ENCODE peak calls at places on chromosomes 7 and 10, in seven cellular contexts. N, B, Q, K, V, Y and I are unnamed samples.

GRCh38 chr7:1403844-1404404 is 55.3 kb downstream of the MICALL2 start:
- DNase-seq in V (no peak), N (peak), B (no peak), K (no peak), Y (no peak), Q (no peak), I (peak)

GRCh38 chr10:5550621-5551530 is 26.1 kb downstream of the CALML3 start:
- DNase-seq in Y (peak), K (peak), N (no peak), Q (no peak), V (peak), B (no peak), I (no peak)

GRCh38 chr10:131806146-131806545 is 94.7 kb upstream of the PPP2R2D start:
- DNase-seq in K (peak), B (peak), Q (no peak), N (no peak), Y (no peak), V (no peak), I (no peak)

GRCh38 chr7:100053201-100053600 is 3.6 kb downstream of the ZSCAN21 start:
- DNase-seq in Y (peak), B (peak), N (peak), V (peak), K (no peak), Q (no peak), I (peak)

GRCh38 chr7:44845476-44845875 is 2.4 kb downstream of the H2AZ2 start:
- DNase-seq in V (no peak), Y (no peak), N (no peak), Q (no peak), B (no peak), K (no peak), I (no peak)

GRCh38 chr7:127799535-127800305 is 147.7 kb downstream of the SND1 start:
- DNase-seq in Y (no peak), N (no peak), V (no peak), K (no peak), B (no peak), Q (no peak), I (no peak)

GRCh38 chr10:71752391-71753090 is 20.8 kb downstream of the VSIR start:
- DNase-seq in Q (no peak), B (no peak), N (no peak), V (no peak), K (no peak), Y (no peak), I (no peak)

GRCh38 chr7:111312966-111313365 is 222.0 kb downstream of the LRRN3 start:
- DNase-seq in K (no peak), Y (peak), B (no peak), Q (no peak), N (no peak), V (peak), I (no peak)

GRCh38 chr10:30556189-30556588 is 73.4 kb downstream of the LYZL2 start:
- DNase-seq in Y (no peak), V (peak), B (no peak), N (no peak), Q (no peak), K (no peak), I (no peak)

GRCh38 chr7:126368-126767 is 66.0 kb upstream of the FAM20C start:
- DNase-seq in Y (no peak), K (peak), V (no peak), Q (no peak), N (no peak), B (no peak), I (no peak)

GRCh38 chr7:34675749-34676374 is 17.8 kb downstream of the NPSR1 start:
- DNase-seq in N (no peak), Q (no peak), Y (peak), V (peak), K (no peak), B (no peak), I (no peak)

GRCh38 chr10:114404171-114405010 is at the start of gene AFAP1L2:
- DNase-seq in V (peak), Y (peak), N (no peak), Q (no peak), K (peak), B (peak), I (no peak)

GRCh38 chr7:151091003-151091402 is 4.7 kb downstream of the AGAP3 start:
- DNase-seq in B (no peak), Y (no peak), N (no peak), V (no peak), K (no peak), Q (no peak), I (no peak)

GRCh38 chr7:151088019-151088855 is 2.0 kb downstream of the AGAP3 start:
- DNase-seq in Y (no peak), N (no peak), Q (no peak), K (no peak), B (no peak), V (no peak), I (no peak)

GRCh38 chr7:151088856-151089699 is 2.8 kb downstream of the AGAP3 start:
- DNase-seq in N (peak), Y (peak), Q (no peak), V (peak), K (peak), B (peak), I (peak)

GRCh38 chr7:151091431-151091830 is 5.2 kb downstream of the AGAP3 start:
- DNase-seq in V (no peak), Y (peak), N (no peak), B (no peak), K (no peak), Q (no peak), I (no peak)

GRCh38 chr7:151089893-151090730 is 3.8 kb downstream of the AGAP3 start:
- DNase-seq in V (no peak), B (no peak), N (no peak), K (no peak), Q (no peak), Y (no peak), I (no peak)
- H3K4me3 ChIP-seq in V (no peak), B (peak), N (no peak), K (no peak), Q (peak), Y (no peak), I (peak)

GRCh38 chr7:154791611-154792010 is 211.3 kb downstream of the PAXIP1 start:
- DNase-seq in Y (no peak), B (no peak), N (no peak), V (no peak), K (no peak), Q (no peak), I (no peak)

GRCh38 chr7:154795014-154795413 is 207.9 kb downstream of the PAXIP1 start:
- DNase-seq in Y (no peak), K (no peak), N (no peak), Q (no peak), B (no peak), V (no peak), I (no peak)

GRCh38 chr7:154795437-154795836 is 207.5 kb downstream of the PAXIP1 start:
- DNase-seq in Y (no peak), V (no peak), B (no peak), Q (no peak), N (no peak), K (no peak), I (no peak)

GRCh38 chr7:154792436-154793055 is 210.4 kb downstream of the PAXIP1 start:
- DNase-seq in B (no peak), Y (no peak), V (no peak), K (no peak), N (no peak), Q (no peak), I (no peak)

GRCh38 chr7:154794147-154794780 is 208.7 kb downstream of the PAXIP1 start:
- DNase-seq in Q (no peak), Y (no peak), V (no peak), B (peak), K (no peak), N (no peak), I (no peak)
- TF ChIP-seq CTCF in Q (no peak), Y (no peak), V (peak), B (peak), K (no peak), N (no peak), I (peak)

GRCh38 chr10:124414077-124414476 is 4.6 kb downstream of the OAT start:
- DNase-seq in V (no peak), N (no peak), K (no peak), B (no peak), Q (no peak), Y (no peak), I (peak)
- H3K4me3 ChIP-seq in V (no peak), N (no peak), K (no peak), B (no peak), Q (peak), Y (no peak), I (no peak)

DNA sequence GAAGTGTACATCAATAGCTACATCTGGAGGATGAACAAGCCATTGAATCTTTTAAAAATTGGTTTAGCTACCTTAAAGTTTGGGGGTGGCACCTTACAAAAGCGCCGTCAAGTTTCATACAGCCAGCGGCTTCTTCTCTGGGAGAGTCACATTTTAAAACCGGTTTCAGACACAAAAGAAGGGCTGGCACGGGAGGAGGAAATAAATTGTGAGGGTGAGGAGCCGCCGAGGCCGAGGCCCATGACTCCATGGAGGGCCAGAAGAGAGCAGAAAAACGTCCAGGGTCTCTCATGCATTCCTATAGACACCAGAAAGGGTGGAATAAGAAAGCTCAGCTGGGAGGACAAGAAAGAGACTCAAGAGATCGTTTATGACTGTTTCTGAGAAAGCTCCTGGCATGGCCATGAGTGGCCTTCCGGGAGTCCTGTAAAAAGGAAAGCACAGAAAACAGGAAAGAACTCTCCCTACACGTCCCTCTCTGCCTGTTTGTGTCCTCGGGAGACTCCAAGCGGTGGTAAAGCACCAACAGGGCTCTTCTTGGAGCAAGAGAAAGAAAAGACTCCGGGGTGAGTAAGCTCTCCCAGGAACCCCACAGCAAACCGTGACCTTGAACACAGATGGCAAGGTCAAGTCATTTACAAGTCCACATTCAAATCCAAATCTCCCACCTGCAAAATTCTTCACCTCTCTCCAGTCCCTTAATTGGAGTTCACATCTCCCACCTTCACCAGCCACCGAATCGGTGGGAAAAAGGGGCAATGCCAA is 1.8 kb downstream of the FRAT2 start:
- DNase-seq in N (peak), K (no peak), Q (no peak), B (peak), Y (peak), V (peak), I (peak)
- TF ChIP-seq CTCF in N (peak), K (no peak), Q (no peak), B (no peak), Y (peak), V (peak), I (peak)

GRCh38 chr10:80409121-80409520 is 770 bp downstream of the PRXL2A start:
- DNase-seq in V (no peak), N (no peak), Y (no peak), B (no peak), K (no peak), Q (no peak), I (no peak)
- H3K4me3 ChIP-seq in V (peak), N (peak), Y (peak), B (peak), K (no peak), Q (peak), I (peak)